ENCODE peak calls at places on chromosome 1, in nine cellular contexts. I is adipocyte, D is adrenal gland, H is ACHN, K is NCI-H1092, Q is ascending aorta, Y is KBM-7, C is fibroblast of the aortic adventitia, O is HAP-1. L is an unnamed sample.

GRCh38 chr1:63922848-63923247 is 149.0 kb downstream of the ROR1 start:
- DNase-seq in I (no peak), D (no peak), H (no peak), K (no peak), Q (peak), Y (no peak), C (no peak), O (no peak), L (no peak)

GRCh38 chr1:200873116-200873670 is 412 bp downstream of the GPR25 start:
- DNase-seq in I (no peak), D (no peak), H (no peak), K (peak), Q (no peak), Y (no peak), C (no peak), O (no peak), L (peak)

GRCh38 chr1:198523183-198523942 is 17.1 kb downstream of the ATP6V1G3 start:
- DNase-seq in I (no peak), D (no peak), H (peak), K (no peak), Q (no peak), Y (no peak), C (no peak), O (no peak), L (no peak)

GRCh38 chr1:1347663-1348419 is 1.4 kb downstream of the DVL1 start:
- DNase-seq in I (peak), D (peak), H (no peak), K (no peak), Q (no peak), Y (no peak), C (no peak), O (peak), L (no peak)

GRCh38 chr1:36133484-36133883 is 8.5 kb upstream of the COL8A2 start:
- DNase-seq in I (peak), D (peak), H (peak), K (no peak), Q (no peak), Y (no peak), C (peak), O (no peak), L (peak)

GRCh38 chr1:170049191-170049800 is 25.2 kb downstream of the KIFAP3 start:
- DNase-seq in I (no peak), D (no peak), H (no peak), K (no peak), Q (no peak), Y (no peak), C (no peak), O (no peak), L (no peak)

GRCh38 chr1:186112280-186112679 is 262.8 kb downstream of the TPR start:
- DNase-seq in I (no peak), D (no peak), H (no peak), K (no peak), Q (no peak), Y (no peak), C (no peak), O (no peak), L (no peak)

GRCh38 chr1:218421531-218421930 is 76.4 kb downstream of the TGFB2 start:
- DNase-seq in I (no peak), D (no peak), H (no peak), K (no peak), Q (no peak), Y (no peak), C (no peak), O (no peak), L (no peak)

GRCh38 chr1:115555446-115555845 is 86.3 kb upstream of the VANGL1 start:
- DNase-seq in I (peak), D (no peak), H (no peak), K (no peak), Q (no peak), Y (no peak), C (no peak), O (no peak), L (no peak)

GRCh38 chr1:216183427-216183826 is 239.8 kb downstream of the USH2A start:
- DNase-seq in I (peak), D (no peak), H (no peak), K (no peak), Q (no peak), Y (no peak), C (no peak), O (peak), L (peak)

GRCh38 chr1:26411624-26412074 is 1.0 kb downstream of the LIN28A start:
- DNase-seq in I (no peak), D (no peak), H (no peak), K (no peak), Q (no peak), Y (no peak), C (no peak), O (peak), L (no peak)

GRCh38 chr1:183806086-183806485 is 1.2 kb downstream of the RGL1 start:
- DNase-seq in I (peak), D (no peak), H (peak), K (no peak), Q (no peak), Y (no peak), C (peak), O (no peak), L (no peak)

GRCh38 chr1:1305300-1306069 is 2.2 kb downstream of the ACAP3 start:
- DNase-seq in I (peak), D (peak), H (peak), K (no peak), Q (no peak), Y (peak), C (peak), O (peak), L (peak)

GRCh38 chr1:3029481-3029961 is 8.3 kb downstream of the ACTRT2 start:
- DNase-seq in I (no peak), D (no peak), H (no peak), K (no peak), Q (no peak), Y (no peak), C (no peak), O (no peak), L (no peak)

GRCh38 chr1:247291835-247292561 is 36.1 kb downstream of the VN1R5 start:
- DNase-seq in I (no peak), D (no peak), H (no peak), K (no peak), Q (no peak), Y (no peak), C (no peak), O (no peak), L (no peak)

GRCh38 chr1:156225677-156226014 is 12.8 kb downstream of the PMF1 start:
- DNase-seq in I (no peak), D (no peak), H (no peak), K (no peak), Q (no peak), Y (no peak), C (no peak), O (no peak), L (no peak)

GRCh38 chr1:70387507-70387906 is 23.6 kb upstream of the CTH start:
- DNase-seq in I (no peak), D (no peak), H (no peak), K (no peak), Q (no peak), Y (no peak), C (no peak), O (no peak), L (no peak)

GRCh38 chr1:175152006-175152652 is 40.4 kb downstream of the KIAA0040 start:
- DNase-seq in I (peak), D (peak), H (peak), K (peak), Q (no peak), Y (peak), C (peak), O (peak), L (peak)

GRCh38 chr1:156372876-156373275 is 3.9 kb downstream of the RHBG start:
- DNase-seq in I (no peak), D (no peak), H (no peak), K (no peak), Q (no peak), Y (no peak), C (no peak), O (no peak), L (no peak)

GRCh38 chr1:2606806-2607680 is 20.5 kb downstream of the PRXL2B start:
- DNase-seq in I (no peak), D (no peak), H (no peak), K (no peak), Q (no peak), Y (no peak), C (no peak), O (no peak), L (no peak)

GRCh38 chr1:10211805-10212405 is 1.5 kb downstream of the KIF1B start:
- DNase-seq in I (no peak), D (peak), H (no peak), K (no peak), Q (no peak), Y (peak), C (no peak), O (no peak), L (no peak)

GRCh38 chr1:230277201-230277771 is 148.8 kb downstream of the PGBD5 start:
- DNase-seq in I (no peak), D (no peak), H (no peak), K (no peak), Q (no peak), Y (no peak), C (no peak), O (peak), L (peak)

GRCh38 chr1:65309317-65310077 is at the start of gene DNAJC6:
- DNase-seq in I (peak), D (peak), H (peak), K (peak), Q (no peak), Y (peak), C (peak), O (peak), L (peak)

GRCh38 chr1:39657923-39658485 is 13.9 kb downstream of the NT5C1A start:
- DNase-seq in I (peak), D (peak), H (peak), K (peak), Q (no peak), Y (peak), C (peak), O (peak), L (peak)

GRCh38 chr1:3454811-3455618 is 550 bp downstream of the ARHGEF16 start:
- DNase-seq in I (no peak), D (no peak), H (peak), K (no peak), Q (no peak), Y (no peak), C (no peak), O (peak), L (no peak)

GRCh38 chr1:53325326-53326087 is 2.4 kb downstream of the LRP8 start:
- DNase-seq in I (no peak), D (no peak), H (no peak), K (no peak), Q (no peak), Y (no peak), C (no peak), O (no peak), L (no peak)

GRCh38 chr1:58293388-58293787 is 253.1 kb downstream of the OMA1 start:
- DNase-seq in I (peak), D (no peak), H (no peak), K (no peak), Q (no peak), Y (no peak), C (peak), O (no peak), L (no peak)

GRCh38 chr1:150192012-150192411 is 42.3 kb downstream of the PLEKHO1 start:
- DNase-seq in I (peak), D (no peak), H (peak), K (no peak), Q (no peak), Y (no peak), C (peak), O (no peak), L (no peak)

GRCh38 chr1:221993444-221993948 is 251.6 kb upstream of the DUSP10 start:
- DNase-seq in I (no peak), D (no peak), H (peak), K (no peak), Q (no peak), Y (no peak), C (no peak), O (no peak), L (no peak)

GRCh38 chr1:157995575-157996169 is 2.2 kb downstream of the KIRREL1 start:
- DNase-seq in I (peak), D (no peak), H (no peak), K (no peak), Q (no peak), Y (no peak), C (no peak), O (no peak), L (no peak)

GRCh38 chr1:27342391-27342777 is 562 bp downstream of the SYTL1 start:
- DNase-seq in I (no peak), D (no peak), H (no peak), K (no peak), Q (no peak), Y (peak), C (no peak), O (no peak), L (no peak)

GRCh38 chr1:165075725-165076370 is 280.7 kb downstream of the LMX1A start:
- DNase-seq in I (peak), D (peak), H (peak), K (peak), Q (no peak), Y (peak), C (peak), O (peak), L (peak)

GRCh38 chr1:177020861-177021589 is 143.5 kb downstream of the ASTN1 start:
- DNase-seq in I (no peak), D (no peak), H (no peak), K (no peak), Q (no peak), Y (no peak), C (no peak), O (no peak), L (no peak)

GRCh38 chr1:230668227-230668626 is 25.9 kb downstream of the COG2 start:
- DNase-seq in I (no peak), D (peak), H (no peak), K (no peak), Q (no peak), Y (no peak), C (no peak), O (no peak), L (no peak)

GRCh38 chr1:245091818-245092637 is 62.8 kb upstream of the KIF26B start:
- DNase-seq in I (peak), D (peak), H (peak), K (no peak), Q (no peak), Y (peak), C (peak), O (no peak), L (peak)

GRCh38 chr1:231421616-231421970 is 494 bp downstream of the EGLN1 start:
- DNase-seq in I (peak), D (peak), H (peak), K (peak), Q (no peak), Y (no peak), C (no peak), O (peak), L (peak)

GRCh38 chr1:226981386-226981817 is 41.3 kb downstream of the COQ8A start:
- DNase-seq in I (no peak), D (no peak), H (no peak), K (no peak), Q (no peak), Y (no peak), C (no peak), O (no peak), L (no peak)

GRCh38 chr1:184315254-184315653 is 71.6 kb upstream of the C1orf21 start:
- DNase-seq in I (peak), D (no peak), H (no peak), K (no peak), Q (no peak), Y (no peak), C (peak), O (no peak), L (no peak)

GRCh38 chr1:159900086-159900680 is at the start of gene CFAP45:
- DNase-seq in I (no peak), D (peak), H (no peak), K (peak), Q (peak), Y (no peak), C (peak), O (peak), L (peak)

GRCh38 chr1:23530750-23531651 is at the start of gene E2F2:
- DNase-seq in I (peak), D (peak), H (peak), K (peak), Q (no peak), Y (peak), C (peak), O (peak), L (peak)